ENCODE peak calls at places on chromosome 15, in five cellular contexts. Y is lower leg skin; A is NCI-H460; C is central memory CD4-positive, alpha-beta T cell; Z is HL-60. X is an unnamed sample.

GRCh38 chr15:70488002-70488605 is 275.3 kb downstream of the UACA start:
- DNase-seq in Z (no peak), Y (peak), C (peak), A (peak), X (peak)

GRCh38 chr15:57667171-57667924 is 39.2 kb upstream of the POLR2M start:
- DNase-seq in C (no peak), A (peak), Y (no peak), Z (no peak), X (no peak)

GRCh38 chr15:58467121-58467721 is 35.4 kb downstream of the LIPC start:
- DNase-seq in Z (no peak), A (no peak), Y (no peak), C (no peak), X (no peak)

GRCh38 chr15:59991919-59992318 is 12.2 kb upstream of the FOXB1 start:
- DNase-seq in A (no peak), C (no peak), Z (no peak), Y (no peak), X (no peak)

GRCh38 chr15:64905119-64905831 is 6.4 kb upstream of the ANKDD1A start:
- DNase-seq in Y (peak), A (peak), C (peak), Z (no peak), X (no peak)

GRCh38 chr15:21270474-21270873 is 169.8 kb downstream of the POTEB3 start:
- DNase-seq in Z (no peak), C (no peak), Y (no peak), A (peak), X (no peak)

GRCh38 chr15:67923647-67923971 is 83.8 kb upstream of the RNU6-1 start:
- DNase-seq in A (no peak), Z (no peak), Y (no peak), C (no peak), X (no peak)

GRCh38 chr15:89101302-89102191 is 13.3 kb downstream of the ABHD2 start:
- DNase-seq in Y (peak), C (no peak), Z (no peak), A (peak), X (no peak)

GRCh38 chr15:36694574-36694973 is 115.1 kb downstream of the CDIN1 start:
- DNase-seq in Z (no peak), Y (no peak), C (no peak), A (no peak), X (no peak)

GRCh38 chr15:101027273-101027901 is 108.2 kb downstream of the LRRK1 start:
- DNase-seq in Z (no peak), Y (no peak), C (no peak), A (no peak), X (no peak)

GRCh38 chr15:70186152-70186551 is 88.4 kb upstream of the TLE3 start:
- DNase-seq in A (no peak), Z (no peak), C (no peak), Y (no peak), X (no peak)

GRCh38 chr15:80739919-80740318 is 39.3 kb upstream of the CEMIP start:
- DNase-seq in C (no peak), Z (peak), Y (no peak), A (no peak), X (no peak)

GRCh38 chr15:30036304-30036703 is 46.5 kb upstream of the GOLGA8J start:
- DNase-seq in Y (no peak), C (no peak), A (no peak), Z (no peak), X (no peak)

GRCh38 chr15:41789237-41789636 is 15.0 kb downstream of the MAPKBP1 start:
- DNase-seq in Y (no peak), Z (no peak), A (no peak), C (no peak), X (no peak)

GRCh38 chr15:51051776-51052175 is 42.9 kb downstream of the TNFAIP8L3 start:
- DNase-seq in A (no peak), Z (no peak), C (no peak), Y (peak), X (peak)

GRCh38 chr15:65339926-65340325 is 35.4 kb downstream of the RNU5B-1 start:
- DNase-seq in C (no peak), Y (no peak), Z (no peak), A (no peak), X (no peak)

GRCh38 chr15:90190606-90191343 is 10.4 kb upstream of the SEMA4B start:
- DNase-seq in Z (no peak), Y (peak), C (no peak), A (no peak), X (no peak)

GRCh38 chr15:62164500-62165028 is 521 bp downstream of the C2CD4B start:
- DNase-seq in Y (no peak), C (no peak), A (no peak), Z (no peak), X (no peak)

GRCh38 chr15:22257668-22258401 is 177.5 kb downstream of the OR4M2 start:
- DNase-seq in Y (no peak), A (no peak), C (no peak), Z (no peak), X (no peak)

GRCh38 chr15:40190591-40190990 is 29.7 kb downstream of the BUB1B start:
- DNase-seq in Z (no peak), Y (no peak), C (no peak), A (no peak), X (no peak)

GRCh38 chr15:69093127-69093526 is 67.3 kb upstream of the GLCE start:
- DNase-seq in A (peak), Z (no peak), C (no peak), Y (no peak), X (no peak)

GRCh38 chr15:32642667-32643425 is 1.3 kb downstream of the SCG5 start:
- DNase-seq in Z (no peak), Y (no peak), A (no peak), C (no peak), X (no peak)

GRCh38 chr15:25501828-25502446 is 63.1 kb upstream of the UBE3A start:
- DNase-seq in C (no peak), A (no peak), Y (no peak), Z (no peak), X (peak)

GRCh38 chr15:65824941-65825544 is 33.0 kb upstream of the DENND4A start:
- DNase-seq in Z (peak), C (no peak), A (no peak), Y (peak), X (no peak)

GRCh38 chr15:80012060-80012726 is 41.2 kb upstream of the BCL2A1 start:
- DNase-seq in A (no peak), C (no peak), Y (no peak), Z (no peak), X (no peak)

GRCh38 chr15:78044407-78045155 is 32.9 kb downstream of the TBC1D2B start:
- DNase-seq in C (peak), A (no peak), Z (peak), Y (no peak), X (no peak)

GRCh38 chr15:95875141-95875643 is 455.3 kb upstream of the NR2F2 start:
- DNase-seq in Y (peak), C (peak), Z (peak), A (no peak), X (no peak)

GRCh38 chr15:78242128-78242527 is 7.8 kb upstream of the ACSBG1 start:
- DNase-seq in C (no peak), Z (no peak), Y (no peak), A (no peak), X (no peak)

GRCh38 chr15:59276225-59277178 is 69.9 kb downstream of the LDHAL6B start:
- DNase-seq in A (no peak), Y (no peak), Z (no peak), C (no peak), X (no peak)

GRCh38 chr15:42140383-42141070 is 15.9 kb downstream of the PLA2G4F start:
- DNase-seq in Z (no peak), C (no peak), A (no peak), Y (no peak), X (no peak)